ENCODE peak calls at places on chromosomes 5 and 9, in eight cellular contexts. R is CD8-positive, alpha-beta T cell; P is SJSA1; I is tibial artery; H is heart right ventricle; F is A549; B is right cardiac atrium; X is cardiac fibroblast. Z is an unnamed sample.

GRCh38 chr9:127707766-127708165 is 978 bp downstream of the CFAP157 start:
- DNase-seq in H (no peak), P (no peak), I (no peak), B (no peak), X (no peak), F (peak; percentile 44), R (no peak), Z (no peak)

GRCh38 chr5:171647043-171647899 is 138.3 kb upstream of the SMIM23 start:
- DNase-seq in I (no peak), R (no peak), P (peak; percentile 96), H (no peak), B (no peak), X (peak; percentile 38), F (peak; percentile 45), Z (peak; percentile 65)

GRCh38 chr5:96037128-96037527 is 75.5 kb upstream of the ELL2 start:
- DNase-seq in F (peak; percentile 49), P (no peak), I (no peak), R (no peak), B (no peak), H (no peak), X (peak; percentile 67), Z (peak; percentile 70)

GRCh38 chr5:43007246-43007910 is 32.7 kb downstream of the ANXA2R start:
- DNase-seq in P (peak; percentile 85), H (peak; percentile 84), X (peak; percentile 96), I (peak; percentile 79), R (peak; percentile 55), B (peak; percentile 92), F (peak; percentile 94), Z (peak; percentile 96)

GRCh38 chr5:158839638-158840037 is 260.1 kb downstream of the EBF1 start:
- DNase-seq in H (no peak), X (no peak), F (no peak), I (no peak), R (no peak), B (no peak), P (no peak), Z (no peak)

GRCh38 chr9:112037281-112038016 is 137.6 kb downstream of the SUSD1 start:
- DNase-seq in P (peak; percentile 76), R (peak; percentile 29), B (no peak), F (no peak), I (no peak), H (no peak), X (peak; percentile 60), Z (no peak)

GRCh38 chr5:43121565-43122484 is 1.1 kb downstream of the ZNF131 start:
- DNase-seq in F (peak; percentile 46), I (no peak), X (peak; percentile 55), H (no peak), R (peak; percentile 11), B (no peak), P (no peak), Z (peak; percentile 51)

GRCh38 chr9:110536802-110537201 is 42.7 kb downstream of the SVEP1 start:
- DNase-seq in F (peak; percentile 51), P (no peak), B (no peak), H (no peak), R (no peak), X (peak; percentile 91), I (no peak), Z (peak; percentile 90)

GRCh38 chr9:80369641-80370040 is 797.9 kb downstream of the TLE4 start:
- DNase-seq in I (no peak), P (no peak), B (no peak), F (no peak), R (no peak), X (no peak), H (no peak), Z (peak; percentile 4)

GRCh38 chr9:113653746-113654604 is 190.4 kb downstream of the RGS3 start:
- DNase-seq in B (peak; percentile 79), F (no peak), P (no peak), X (no peak), H (no peak), R (no peak), I (no peak), Z (no peak)

GRCh38 chr5:132136906-132137305 is 63.3 kb downstream of the CSF2 start:
- DNase-seq in X (peak; percentile 86), P (no peak), H (no peak), F (no peak), R (no peak), I (no peak), B (no peak), Z (no peak)

GRCh38 chr5:176441921-176442323 is 6.3 kb upstream of the FAF2 start:
- DNase-seq in R (no peak), B (no peak), P (no peak), F (no peak), I (no peak), X (peak; percentile 50), H (no peak), Z (peak; percentile 45)

GRCh38 chr5:16852251-16853005 is 83.7 kb downstream of the MYO10 start:
- DNase-seq in I (no peak), H (no peak), B (no peak), R (no peak), P (no peak), X (no peak), F (no peak), Z (no peak)

DNA sequence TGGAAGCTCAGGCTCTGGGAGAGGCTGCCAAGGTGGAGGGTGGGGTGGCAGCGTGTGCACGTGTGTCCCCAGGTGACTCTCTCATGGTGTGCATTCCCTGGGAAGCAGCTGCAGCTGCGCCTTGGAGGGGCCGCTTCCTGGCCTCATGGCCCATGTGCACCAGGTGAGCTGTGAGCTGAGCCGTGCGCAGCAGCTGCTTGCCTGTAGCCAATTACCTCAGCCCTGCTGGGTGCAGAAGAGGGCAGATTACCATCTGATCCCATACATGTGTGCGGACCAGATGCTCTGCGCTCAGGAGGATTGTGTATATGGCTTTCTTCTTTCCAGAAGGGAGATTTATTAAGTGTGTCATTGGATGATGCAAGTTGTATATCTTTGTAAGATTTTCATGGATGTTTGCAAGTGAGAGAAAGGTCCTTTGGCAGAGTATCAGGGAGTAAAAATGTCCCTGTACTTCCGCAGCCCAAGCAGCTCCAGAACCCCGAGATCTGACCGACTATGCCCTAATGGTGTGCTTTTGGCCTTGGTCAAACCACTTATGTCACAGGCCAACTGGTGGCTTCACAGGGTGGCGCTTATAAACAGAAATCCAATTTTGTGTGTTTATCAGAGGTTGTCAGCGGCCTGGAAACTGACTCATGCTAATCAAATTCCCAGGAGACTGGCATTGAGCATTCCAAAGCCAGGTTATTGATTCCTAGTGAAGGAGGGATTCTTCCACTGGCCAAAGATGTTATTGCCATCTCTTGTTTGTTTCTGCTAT is 229.3 kb downstream of the GOLPH3 start:
- DNase-seq in P (no peak), F (no peak), B (no peak), H (no peak), X (no peak), R (no peak), I (no peak), Z (no peak)
- H3K4me3 ChIP-seq in P (no peak overlapping the region), F (no peak overlapping the region), B (no peak overlapping the region), H (no peak overlapping the region), X (no peak overlapping the region), R (no peak overlapping the region), I (no peak overlapping the region), Z (no peak overlapping the region)

DNA sequence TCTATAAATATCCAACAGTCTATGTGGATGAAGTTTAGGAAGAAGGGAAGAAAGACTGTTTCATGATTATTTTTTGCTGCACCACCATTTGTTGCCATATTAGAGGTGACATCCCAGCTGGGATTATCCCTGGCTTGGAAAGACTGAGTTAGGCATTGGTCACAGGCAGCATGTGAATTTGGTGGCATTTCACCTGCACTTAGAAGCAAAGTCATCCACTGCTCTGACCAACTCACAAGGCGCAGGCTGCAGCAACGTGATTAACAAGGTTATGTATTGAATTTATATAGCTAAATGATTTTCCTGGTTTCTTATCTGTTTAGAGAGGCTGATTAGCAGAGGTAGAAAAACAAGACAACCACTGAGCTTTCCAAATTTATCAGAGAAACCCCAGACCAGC is 2.7 kb downstream of the FYB1 start:
- DNase-seq in F (no peak), R (no peak), H (no peak), X (no peak), B (no peak), I (no peak), P (no peak), Z (no peak)
- H3K4me3 ChIP-seq in F (no peak overlapping the region), R (peak overlapping the region; percentile 59), H (no peak overlapping the region), X (no peak overlapping the region), B (no peak overlapping the region), I (no peak overlapping the region), P (no peak overlapping the region), Z (no peak overlapping the region)

GRCh38 chr5:65359981-65360380 is 121.7 kb downstream of the ADAMTS6 start:
- DNase-seq in F (no peak), R (no peak), I (no peak), P (no peak), B (no peak), H (no peak), X (peak; percentile 14), Z (no peak)

GRCh38 chr5:65359569-65359968 is 122.2 kb downstream of the ADAMTS6 start:
- DNase-seq in P (no peak), F (no peak), H (no peak), B (no peak), R (no peak), X (no peak), I (no peak), Z (no peak)

GRCh38 chr5:65366655-65367054 is 115.1 kb downstream of the ADAMTS6 start:
- DNase-seq in X (no peak), B (no peak), R (no peak), F (no peak), P (no peak), I (peak; percentile 26), H (peak; percentile 19), Z (no peak)

DNA sequence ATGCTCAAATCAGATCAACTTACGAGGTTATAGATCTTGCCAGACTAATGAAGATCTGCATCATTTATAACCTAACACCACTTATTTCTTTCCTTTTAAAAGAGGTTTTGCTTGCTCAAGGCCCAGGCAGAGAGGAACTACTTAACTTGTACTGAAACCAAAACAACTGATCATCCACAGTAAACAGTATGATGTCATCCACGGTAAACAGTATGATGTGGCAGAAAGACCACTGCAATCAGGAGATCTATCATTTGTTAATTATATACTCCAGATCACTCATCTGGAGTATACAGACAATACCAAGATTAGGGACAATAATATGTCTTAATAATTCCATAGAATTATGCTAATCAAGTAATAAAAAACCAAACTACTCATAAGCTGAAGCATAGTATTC is 116.8 kb downstream of the ADAMTS6 start:
- DNase-seq in I (no peak), H (no peak), X (peak; percentile 31), R (no peak), P (no peak), F (peak; percentile 4), B (no peak), Z (no peak)
- H3K4me3 ChIP-seq in I (peak overlapping the region; percentile 12), H (peak overlapping the region; percentile 9), X (no peak overlapping the region), R (no peak overlapping the region), P (no peak overlapping the region), F (no peak overlapping the region), B (no peak overlapping the region), Z (no peak overlapping the region)

GRCh38 chr5:168428552-168428951 is 57.7 kb upstream of the RARS1 start:
- DNase-seq in F (no peak), H (no peak), B (no peak), P (no peak), R (no peak), I (no peak), X (no peak), Z (no peak)

GRCh38 chr5:168426864-168427172 is 59.5 kb upstream of the RARS1 start:
- DNase-seq in I (no peak), B (no peak), X (no peak), F (no peak), H (no peak), R (no peak), P (no peak), Z (peak; percentile 23)

GRCh38 chr5:168424506-168425298 is 61.6 kb upstream of the RARS1 start:
- DNase-seq in P (no peak), B (no peak), I (no peak), X (peak; percentile 78), F (peak; percentile 22), R (no peak), H (no peak), Z (no peak)

GRCh38 chr5:168425997-168426863 is 60.0 kb upstream of the RARS1 start:
- DNase-seq in X (no peak), B (no peak), F (no peak), R (no peak), P (no peak), H (no peak), I (no peak), Z (peak; percentile 40)

GRCh38 chr5:168427224-168427623 is 59.0 kb upstream of the RARS1 start:
- DNase-seq in H (no peak), X (no peak), P (no peak), R (no peak), B (no peak), F (no peak), I (no peak), Z (no peak)
- H3K4me3 ChIP-seq in H (no peak overlapping the region), X (no peak overlapping the region), P (no peak overlapping the region), R (no peak overlapping the region), B (no peak overlapping the region), F (no peak overlapping the region), I (no peak overlapping the region), Z (no peak overlapping the region)

Z was measured in cardiac muscle cell.